ENCODE peak calls at places on chromosome 10, in six cellular contexts. N is D341Med; J is naive B cell; X is HT-29; D is NCI-H1092; Q is CD8-positive, alpha-beta memory T cell. U is an unnamed sample.

GRCh38 chr10:71429929-71430328 is 33.2 kb downstream of the CDH23 start:
- DNase-seq in N (peak; percentile 23), J (no peak), X (no peak), D (no peak), Q (no peak), U (no peak)

GRCh38 chr10:120553911-120554310 is 96.9 kb downstream of the PLPP4 start:
- DNase-seq in N (no peak), J (no peak), X (no peak), D (no peak), Q (no peak), U (no peak)

GRCh38 chr10:30166929-30167328 is 107.5 kb upstream of the JCAD start:
- DNase-seq in N (no peak), J (no peak), X (no peak), D (no peak), Q (no peak), U (no peak)

GRCh38 chr10:115945696-115946445 is 327.1 kb downstream of the GFRA1 start:
- DNase-seq in N (no peak), J (no peak), X (no peak), D (no peak), Q (no peak), U (no peak)

GRCh38 chr10:117543245-117543998 is 876 bp downstream of the EMX2 start:
- DNase-seq in N (peak; percentile 54), J (no peak), X (no peak), D (no peak), Q (no peak), U (no peak)

GRCh38 chr10:14507156-14507555 is 176.4 kb upstream of the FRMD4A start:
- DNase-seq in N (no peak), J (no peak), X (peak; percentile 9), D (no peak), Q (peak; percentile 70), U (no peak)

GRCh38 chr10:89926736-89927135 is 225.3 kb downstream of the KIF20B start:
- DNase-seq in N (no peak), J (no peak), X (no peak), D (no peak), Q (no peak), U (no peak)

GRCh38 chr10:75233444-75234016 is 2.2 kb downstream of the COMTD1 start:
- DNase-seq in N (no peak), J (no peak), X (peak; percentile 20), D (no peak), Q (no peak), U (no peak)

GRCh38 chr10:87734987-87735827 is 75.5 kb downstream of the PAPSS2 start:
- DNase-seq in N (peak; percentile 50), J (no peak), X (peak; percentile 71), D (peak; percentile 23), Q (no peak), U (no peak)

GRCh38 chr10:49552277-49552676 is 13.4 kb upstream of the ERCC6 start:
- DNase-seq in N (no peak), J (no peak), X (no peak), D (no peak), Q (no peak), U (no peak)

GRCh38 chr10:43131906-43132305 is 6.3 kb upstream of the CSGALNACT2 start:
- DNase-seq in N (no peak), J (no peak), X (no peak), D (no peak), Q (no peak), U (no peak)

GRCh38 chr10:132632091-132632561 is 94.5 kb downstream of the INPP5A start:
- DNase-seq in N (no peak), J (no peak), X (no peak), D (no peak), Q (no peak), U (no peak)

GRCh38 chr10:121436281-121436629 is 162.0 kb downstream of the FGFR2 start:
- DNase-seq in N (no peak), J (no peak), X (no peak), D (no peak), Q (no peak), U (no peak)

GRCh38 chr10:12954866-12955265 is 46.6 kb downstream of the CCDC3 start:
- DNase-seq in N (no peak), J (no peak), X (no peak), D (no peak), Q (no peak), U (no peak)

GRCh38 chr10:98338896-98339295 is 70.9 kb upstream of the LOXL4 start:
- DNase-seq in N (no peak), J (no peak), X (no peak), D (no peak), Q (no peak), U (no peak)

U was measured in GM06990.